ENCODE peak calls at places on chromosomes 13 and 19, in eight cellular contexts. I is Caco-2, Z is mammary epithelial cell, V is cardiac muscle cell, K is left lung, H is cardiac fibroblast, M is RWPE1, X is type B pancreatic cell. C is an unnamed sample.
A peak's percentile ranks its signal among the peaks of the same experiment; 100 is the strongest.

GRCh38 chr13:35720690-35721554 is 244.4 kb upstream of the MAB21L1 start:
- DNase-seq in I (peak; percentile 61), Z (peak; percentile 9), V (peak; percentile 71), K (no peak), H (peak; percentile 62), M (peak; percentile 67), X (peak; percentile 80), C (no peak)

GRCh38 chr13:40476175-40476958 is 190.1 kb downstream of the FOXO1 start:
- DNase-seq in I (peak; percentile 65), Z (no peak), V (peak; percentile 80), K (no peak), H (peak; percentile 88), M (no peak), X (no peak), C (no peak)

GRCh38 chr19:11887618-11888531 is at the start of gene ZNF69:
- DNase-seq in I (peak; percentile 89), Z (peak; percentile 55), V (peak; percentile 82), K (peak; percentile 89), H (peak; percentile 73), M (no peak), X (peak; percentile 90), C (peak; percentile 27)

GRCh38 chr19:55467236-55468053 is 2.9 kb upstream of the C19orf85 start:
- DNase-seq in I (no peak), Z (peak; percentile 38), V (peak; percentile 91), K (no peak), H (peak; percentile 89), M (peak; percentile 61), X (peak; percentile 77), C (no peak)

GRCh38 chr13:62781866-62782265 is 1366.2 kb upstream of the PCDH20 start:
- DNase-seq in I (no peak), Z (no peak), V (no peak), K (no peak), H (no peak), M (no peak), X (no peak), C (no peak)

GRCh38 chr13:80259159-80259558 is 81.8 kb downstream of the SPRY2 start:
- DNase-seq in I (no peak), Z (no peak), V (no peak), K (no peak), H (no peak), M (no peak), X (no peak), C (no peak)

GRCh38 chr13:65468628-65469027 is 1761.5 kb downstream of the PCDH9 start:
- DNase-seq in I (no peak), Z (no peak), V (peak; percentile 74), K (no peak), H (peak; percentile 50), M (no peak), X (no peak), C (no peak)

GRCh38 chr13:49865174-49865573 is 71.0 kb downstream of the SPRYD7 start:
- DNase-seq in I (no peak), Z (no peak), V (no peak), K (no peak), H (no peak), M (no peak), X (no peak), C (no peak)

GRCh38 chr19:23482829-23483228 is 87.6 kb upstream of the ZNF91 start:
- DNase-seq in I (no peak), Z (peak; percentile 77), V (no peak), K (no peak), H (no peak), M (no peak), X (no peak), C (no peak)

GRCh38 chr13:106477303-106477702 is 58.2 kb downstream of the EFNB2 start:
- DNase-seq in I (no peak), Z (no peak), V (no peak), K (no peak), H (no peak), M (no peak), X (no peak), C (no peak)

GRCh38 chr13:30125422-30126073 is 181.8 kb downstream of the KATNAL1 start:
- DNase-seq in I (no peak), Z (peak; percentile 92), V (peak; percentile 94), K (peak; percentile 46), H (peak; percentile 94), M (peak; percentile 71), X (no peak), C (peak; percentile 89)

GRCh38 chr19:13053761-13054604 is 48.7 kb downstream of the LYL1 start:
- DNase-seq in I (peak; percentile 63), Z (peak; percentile 89), V (peak; percentile 99), K (peak; percentile 82), H (peak; percentile 98), M (peak; percentile 83), X (no peak), C (peak; percentile 91)

GRCh38 chr19:22515435-22515834 is 93.3 kb upstream of the ZNF98 start:
- DNase-seq in I (no peak), Z (no peak), V (no peak), K (no peak), H (no peak), M (no peak), X (no peak), C (no peak)

GRCh38 chr13:94658926-94659649 is 53.3 kb downstream of the SOX21 start:
- DNase-seq in I (no peak), Z (peak; percentile 8), V (no peak), K (no peak), H (no peak), M (no peak), X (no peak), C (no peak)
- TF ChIP-seq CTCF in I (no peak), Z (no peak), V (no peak), K (no peak), H (no peak), M (no peak), X (peak; percentile 57), C (peak; percentile 12)

GRCh38 chr13:51816604-51817254 is 12.8 kb upstream of the DHRS12 start:
- DNase-seq in I (no peak), Z (peak; percentile 76), V (no peak), K (no peak), H (no peak), M (peak; percentile 39), X (no peak), C (no peak)

GRCh38 chr13:51817717-51818116 is 13.8 kb upstream of the DHRS12 start:
- DNase-seq in I (no peak), Z (no peak), V (no peak), K (no peak), H (no peak), M (no peak), X (no peak), C (no peak)

GRCh38 chr13:51819544-51819943 is 15.6 kb upstream of the DHRS12 start:
- DNase-seq in I (no peak), Z (no peak), V (no peak), K (no peak), H (no peak), M (no peak), X (no peak), C (no peak)

GRCh38 chr13:51818771-51819511 is 15.0 kb upstream of the DHRS12 start:
- DNase-seq in I (no peak), Z (peak; percentile 55), V (peak; percentile 62), K (no peak), H (peak; percentile 71), M (no peak), X (no peak), C (no peak)

DNA sequence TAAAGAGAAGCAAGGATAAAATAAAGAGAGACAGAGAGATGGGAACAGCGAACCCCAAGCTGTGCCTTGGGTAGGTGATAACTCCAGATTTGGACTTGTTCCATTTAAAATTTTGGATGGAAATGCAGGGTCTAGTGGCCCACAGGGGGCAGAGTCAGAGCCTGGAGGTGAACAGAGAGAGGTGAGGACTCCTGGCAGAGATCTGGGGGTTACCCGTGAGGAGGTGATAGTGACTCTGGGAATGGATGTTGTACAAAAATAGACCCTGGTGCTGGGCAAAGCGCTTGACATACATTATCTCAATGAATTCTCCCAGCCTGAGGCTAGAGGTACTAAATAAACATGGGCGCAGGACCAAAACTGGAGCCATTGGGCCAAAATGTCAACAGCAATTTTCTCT is 14.3 kb upstream of the DHRS12 start:
- DNase-seq in I (no peak), Z (no peak), V (no peak), K (no peak), H (no peak), M (no peak), X (no peak), C (no peak)
- TF ChIP-seq CTCF in I (no peak), Z (no peak), V (no peak), K (no peak), H (no peak), M (no peak), X (no peak), C (no peak)

GRCh38 chr13:97325738-97326137 is 103.6 kb downstream of the MBNL2 start:
- DNase-seq in I (no peak), Z (peak; percentile 29), V (no peak), K (no peak), H (no peak), M (no peak), X (no peak), C (no peak)

GRCh38 chr13:97329331-97329730 is 104.6 kb upstream of the RAP2A start:
- DNase-seq in I (no peak), Z (no peak), V (peak; percentile 58), K (no peak), H (peak; percentile 61), M (no peak), X (no peak), C (no peak)

GRCh38 chr13:97328222-97328790 is 105.7 kb upstream of the RAP2A start:
- DNase-seq in I (peak; percentile 62), Z (peak; percentile 23), V (peak; percentile 81), K (no peak), H (peak; percentile 88), M (no peak), X (no peak), C (peak; percentile 53)

GRCh38 chr13:97327071-97327470 is 104.9 kb downstream of the MBNL2 start:
- DNase-seq in I (no peak), Z (no peak), V (no peak), K (no peak), H (no peak), M (no peak), X (no peak), C (no peak)

DNA sequence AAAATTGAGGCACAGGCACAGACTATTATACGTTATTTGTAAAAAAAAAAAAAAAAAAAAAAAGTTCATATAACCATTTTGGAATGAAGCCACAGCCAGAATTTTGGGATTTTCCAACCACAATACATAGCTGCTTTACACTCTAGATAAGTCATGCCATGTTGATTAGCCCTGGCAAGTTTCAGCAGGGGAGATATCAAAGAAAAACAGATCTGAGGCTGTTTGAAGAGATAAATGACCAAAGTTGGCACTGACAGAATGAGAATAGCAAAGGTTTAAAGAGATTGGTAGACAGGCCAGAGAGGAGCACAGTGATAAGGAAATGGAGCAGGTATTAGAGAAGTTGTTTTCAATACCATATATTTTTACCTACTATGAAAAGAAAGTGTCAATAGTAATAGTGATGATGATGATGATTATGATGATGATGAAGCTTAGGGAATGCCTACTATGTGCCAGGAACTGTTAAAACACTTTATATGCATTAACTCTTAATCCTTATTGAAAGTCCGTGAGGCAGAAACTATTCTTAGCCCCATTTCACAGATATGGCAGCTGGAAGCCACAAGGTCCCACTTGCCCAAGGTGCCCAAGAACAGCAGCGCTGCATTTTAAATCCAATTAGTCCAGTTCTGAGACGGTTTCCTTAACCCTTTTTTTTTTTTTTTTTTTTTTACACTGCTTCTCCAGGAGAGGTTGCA is 105.5 kb downstream of the MBNL2 start:
- DNase-seq in I (no peak), Z (peak; percentile 44), V (peak; percentile 58), K (no peak), H (peak; percentile 47), M (no peak), X (no peak), C (no peak)
- TF ChIP-seq CTCF in I (no peak), Z (no peak), V (no peak), K (no peak), H (no peak), M (no peak), X (no peak), C (no peak)

GRCh38 chr19:3108775-3109174 is 14.6 kb downstream of the GNA11 start:
- DNase-seq in I (peak; percentile 66), Z (peak; percentile 36), V (peak; percentile 68), K (no peak), H (peak; percentile 70), M (no peak), X (no peak), C (peak; percentile 24)
- TF ChIP-seq CTCF in I (peak; percentile 72), Z (peak; percentile 83), V (peak; percentile 89), K (peak; percentile 88), H (peak; percentile 95), M (peak; percentile 90), X (peak; percentile 88), C (peak; percentile 92)

C was measured in astrocyte of the cerebellum.